ENCODE peak calls at places on chromosomes 1 and 21, in nine cellular contexts. X, I, L, F, V, C, O, P and T are unnamed samples.
A peak's percentile ranks its signal among the peaks of the same experiment; 100 is the strongest.

GRCh38 chr1:34984435-34985062 is 598 bp downstream of the TMEM35B start:
- DNase-seq in I (no peak), X (no peak), O (no peak), C (no peak), P (peak; percentile 75), V (peak; percentile 29), F (peak; percentile 34), L (no peak), T (peak; percentile 56)

GRCh38 chr1:121586369-121587229 is 401.8 kb downstream of the SRGAP2C start:
- DNase-seq in I (peak; percentile 71), L (no peak), F (peak; percentile 15), V (peak; percentile 28), C (no peak), P (no peak), X (no peak), O (no peak), T (no peak)

GRCh38 chr1:40143891-40144575 is 17.2 kb upstream of the RLF start:
- DNase-seq in V (peak; percentile 50), C (no peak), L (no peak), P (no peak), I (peak; percentile 54), F (peak; percentile 53), X (peak; percentile 36), O (peak; percentile 43), T (peak; percentile 44)

GRCh38 chr21:45922648-45923047 is 58.9 kb upstream of the COL6A1 start:
- DNase-seq in X (no peak), I (no peak), P (no peak), F (no peak), C (no peak), V (no peak), O (no peak), L (no peak), T (no peak)

GRCh38 chr1:34924759-34925555 is 4.5 kb downstream of the DLGAP3 start:
- DNase-seq in L (peak; percentile 24), V (peak; percentile 44), I (peak; percentile 46), X (peak; percentile 67), O (no peak), C (no peak), F (peak; percentile 37), P (no peak), T (peak; percentile 60)

GRCh38 chr1:94755675-94756074 is 64.5 kb upstream of the SLC44A3 start:
- DNase-seq in O (no peak), P (no peak), I (no peak), V (no peak), F (no peak), C (peak; percentile 91), X (no peak), L (no peak), T (peak; percentile 56)

GRCh38 chr1:26959722-26960624 is at the start of gene KDF1:
- DNase-seq in L (no peak), F (peak; percentile 90), C (no peak), V (peak; percentile 88), X (no peak), O (peak; percentile 77), P (no peak), I (peak; percentile 92), T (peak; percentile 22)

GRCh38 chr21:37868896-37869295 is 47.4 kb downstream of the KCNJ6 start:
- DNase-seq in L (no peak), C (no peak), I (no peak), V (no peak), O (no peak), P (no peak), F (no peak), X (no peak), T (no peak)

GRCh38 chr1:203682401-203683383 is 56.1 kb downstream of the ATP2B4 start:
- DNase-seq in F (peak; percentile 25), C (no peak), X (no peak), V (no peak), O (no peak), I (no peak), L (no peak), P (no peak), T (no peak)

GRCh38 chr1:3453891-3454810 is at the start of gene ARHGEF16:
- DNase-seq in V (peak; percentile 91), L (no peak), X (peak; percentile 51), P (no peak), O (peak; percentile 49), C (no peak), F (peak; percentile 92), I (peak; percentile 93), T (peak; percentile 58)

GRCh38 chr1:214720561-214720960 is 117.6 kb downstream of the CENPF start:
- DNase-seq in X (no peak), I (no peak), L (no peak), P (no peak), F (no peak), V (no peak), C (no peak), O (no peak), T (no peak)

DNA sequence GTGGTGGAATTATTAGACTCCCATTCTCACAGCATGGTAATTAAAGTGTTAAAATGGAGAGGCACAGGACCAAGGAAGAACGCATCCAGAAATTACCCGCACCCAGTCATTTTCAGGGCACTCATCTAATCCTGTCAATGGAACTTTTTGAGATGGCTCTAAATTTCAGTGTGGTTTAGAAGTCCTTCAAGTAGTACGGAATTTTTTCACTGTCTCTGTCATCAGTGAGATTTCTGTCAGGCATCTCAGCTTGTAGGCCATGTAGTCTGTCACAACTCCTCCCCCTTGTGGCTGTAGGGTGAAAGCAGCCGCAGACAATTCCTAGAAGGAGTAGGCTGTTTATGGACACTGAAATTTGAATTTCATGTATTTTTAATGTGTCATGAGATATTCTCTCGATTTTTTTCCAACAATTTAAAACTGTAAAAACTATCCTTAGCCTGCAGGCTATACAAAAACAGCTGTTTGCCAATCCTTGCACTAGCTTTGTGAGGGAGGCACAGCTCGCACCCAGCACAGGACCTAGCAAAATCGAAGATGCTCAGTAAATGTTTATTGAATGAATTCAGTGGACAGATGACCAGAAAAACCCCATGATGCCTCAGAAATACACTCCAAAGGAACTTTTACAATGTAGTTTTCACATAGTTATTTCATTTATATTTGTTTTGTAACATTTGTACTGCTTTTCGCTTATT is 6.6 kb upstream of the NUP133 start:
- DNase-seq in P (peak; percentile 71), F (peak; percentile 59), V (peak; percentile 60), O (no peak), X (peak; percentile 64), L (peak; percentile 36), I (peak; percentile 63), C (no peak), T (peak; percentile 74)
- TF ChIP-seq CTCF in P (peak; percentile 81), F (peak; percentile 79), V (peak; percentile 66), O (peak; percentile 82), X (peak; percentile 73), L (peak; percentile 75), I (no peak), C (peak; percentile 66), T (peak; percentile 42)

DNA sequence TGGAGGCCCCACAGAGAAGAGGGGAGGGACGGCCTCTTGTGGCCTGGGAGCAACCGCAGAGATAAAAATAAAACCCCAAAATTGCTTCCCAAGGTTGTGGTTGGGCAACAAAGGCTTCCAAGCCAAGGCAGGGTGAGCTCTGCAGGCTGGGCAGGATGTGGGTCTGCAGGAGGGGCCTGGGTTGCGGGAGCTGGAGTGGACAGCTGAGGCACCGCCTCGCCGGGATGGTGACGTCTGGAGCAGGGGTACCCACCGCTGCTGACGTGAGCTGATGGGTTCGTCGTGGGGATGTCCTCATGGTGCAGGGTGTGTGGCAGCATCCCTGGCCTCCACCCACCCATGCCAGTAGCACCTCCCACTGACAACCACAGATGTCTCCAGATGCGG is 3.7 kb downstream of the AURKAIP1 start:
- DNase-seq in X (no peak), V (no peak), C (no peak), F (no peak), I (no peak), O (no peak), P (no peak), L (no peak), T (no peak)
- TF ChIP-seq EP300 in X (no peak), V (no peak), C (no peak), F (no peak), I (no peak), O (no peak), P (no peak), L (no peak), T (no peak)

GRCh38 chr1:8518490-8518801 is 200.5 kb downstream of the SLC45A1 start:
- DNase-seq in C (no peak), X (no peak), P (no peak), V (no peak), F (no peak), L (no peak), O (no peak), I (no peak), T (no peak)

GRCh38 chr1:8519167-8519566 is 201.3 kb downstream of the SLC45A1 start:
- DNase-seq in L (no peak), O (no peak), I (no peak), X (no peak), P (no peak), F (no peak), V (no peak), C (no peak), T (no peak)

GRCh38 chr1:8516793-8517556 is 199.1 kb downstream of the SLC45A1 start:
- DNase-seq in V (no peak), X (no peak), P (no peak), I (no peak), L (no peak), C (no peak), F (no peak), O (no peak), T (no peak)

GRCh38 chr1:8517579-8518489 is 199.9 kb downstream of the SLC45A1 start:
- DNase-seq in P (no peak), C (no peak), F (no peak), O (no peak), V (no peak), X (no peak), I (no peak), L (no peak), T (no peak)

DNA sequence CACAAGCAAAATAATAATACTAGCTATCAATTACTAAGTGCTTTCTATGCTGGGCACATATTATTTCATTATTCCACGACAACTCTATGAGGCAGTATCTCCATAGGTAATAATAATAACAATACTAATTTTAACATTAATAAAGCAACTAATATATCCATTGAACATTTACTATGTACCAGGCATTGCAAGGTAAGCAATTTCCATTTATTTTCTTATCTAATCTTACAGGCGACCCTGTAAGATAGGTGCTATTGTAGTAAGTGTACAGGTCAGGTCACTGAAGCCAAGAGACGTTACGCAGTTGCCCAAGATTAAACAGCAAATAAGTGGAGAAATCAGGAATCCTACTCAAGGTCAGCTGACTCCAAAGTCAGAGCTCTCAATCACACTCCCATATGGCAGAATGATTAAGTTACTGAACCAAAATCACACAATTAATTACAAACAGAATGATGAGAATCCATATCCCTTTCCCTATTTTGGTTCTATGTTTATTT is 198.4 kb downstream of the SLC45A1 start:
- DNase-seq in C (no peak), V (no peak), O (no peak), I (no peak), P (no peak), F (no peak), L (no peak), X (no peak), T (no peak)
- TF ChIP-seq CTCF in C (no peak), V (no peak), O (no peak), I (no peak), P (no peak), F (no peak), L (no peak), X (no peak), T (no peak)

DNA sequence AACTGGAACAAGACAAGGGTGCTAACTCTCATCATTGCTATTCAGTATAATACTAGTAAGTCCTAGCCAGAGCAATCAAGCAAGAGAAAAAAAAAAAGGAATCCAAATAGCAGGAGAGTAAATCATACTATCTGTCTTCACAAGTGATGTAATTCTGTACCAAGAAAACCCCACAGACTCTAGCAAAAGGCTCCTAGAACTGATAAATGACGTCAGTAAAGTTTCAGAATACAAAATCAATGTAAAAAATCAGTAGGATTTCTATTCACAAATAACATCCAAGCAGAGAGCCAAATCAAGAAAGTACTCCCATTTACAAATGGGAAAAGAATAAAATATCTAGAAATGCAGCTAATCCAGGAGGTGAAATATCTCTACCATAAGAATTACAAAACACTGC is 1632.9 kb downstream of the NCAM2 start:
- DNase-seq in X (no peak), P (no peak), C (no peak), F (no peak), L (no peak), I (no peak), O (no peak), V (no peak), T (no peak)
- TF ChIP-seq EP300 in X (no peak), P (no peak), C (no peak), F (no peak), L (no peak), I (no peak), O (no peak), V (no peak), T (no peak)